ENCODE peak calls at places on chromosomes 5 and 9, in eight cellular contexts. D is stimulated activated CD4-positive, alpha-beta T cell treated with anti-CD3 and anti-CD28 coated beads, Interleukin-1b, Interleukin-23, amount 100 ng/mL, for 24 hours; B is H9; H is HTR-8/SVneo; K is stimulated activated naive B cell treated with anti-CD40 and anti-IgM and Interleukin-4, amounts not matched to agents 10 μg/mL and 1 μg/mL and 100 μg/mL, for 72 hours; X is amniotic stem cell; F is T-helper 2 cell; E is NCI-H146. P is an unnamed sample.

GRCh38 chr9:101586651-101587050 is 8.1 kb downstream of the PPP3R2 start:
- DNase-seq in D (no peak), B (no peak), H (no peak), K (no peak), X (no peak), F (no peak), E (no peak), P (no peak)

GRCh38 chr9:33125871-33126822 is 41.0 kb downstream of the B4GALT1 start:
- DNase-seq in D (no peak), B (no peak), H (no peak), K (peak), X (no peak), F (no peak), E (no peak), P (no peak)

GRCh38 chr9:132802121-132802795 is 75.8 kb downstream of the AK8 start:
- DNase-seq in D (no peak), B (no peak), H (no peak), K (no peak), X (no peak), F (no peak), E (no peak), P (no peak)

GRCh38 chr9:99822096-99822595 is 461 bp downstream of the NR4A3 start:
- DNase-seq in D (no peak), B (no peak), H (peak), K (no peak), X (peak), F (no peak), E (no peak), P (no peak)

GRCh38 chr5:137714931-137715330 is 21.0 kb downstream of the KLHL3 start:
- DNase-seq in D (no peak), B (no peak), H (no peak), K (no peak), X (no peak), F (no peak), E (no peak), P (no peak)

GRCh38 chr5:21219255-21219654 is 1231.3 kb upstream of the CDH18 start:
- DNase-seq in D (no peak), B (no peak), H (peak), K (no peak), X (peak), F (no peak), E (peak), P (no peak)

GRCh38 chr5:135578685-135579341 is at the start of gene CXCL14:
- DNase-seq in D (no peak), B (peak), H (peak), K (no peak), X (no peak), F (no peak), E (peak), P (no peak)

GRCh38 chr5:75337366-75338021 is 474 bp downstream of the HMGCR start:
- DNase-seq in D (peak), B (no peak), H (no peak), K (peak), X (peak), F (no peak), E (peak), P (peak)

GRCh38 chr5:39283231-39283818 is 64.0 kb upstream of the FYB1 start:
- DNase-seq in D (peak), B (peak), H (peak), K (peak), X (peak), F (peak), E (peak), P (peak)

GRCh38 chr9:6924149-6924548 is 166.4 kb downstream of the KDM4C start:
- DNase-seq in D (no peak), B (no peak), H (no peak), K (no peak), X (no peak), F (no peak), E (peak), P (no peak)

GRCh38 chr9:81118416-81118815 is 570.9 kb downstream of the TLE1 start:
- DNase-seq in D (no peak), B (no peak), H (no peak), K (no peak), X (no peak), F (no peak), E (no peak), P (no peak)

GRCh38 chr5:56585466-56585865 is 229.9 kb upstream of the MAP3K1 start:
- DNase-seq in D (no peak), B (no peak), H (no peak), K (no peak), X (peak), F (no peak), E (no peak), P (no peak)

GRCh38 chr5:43631182-43631910 is 28.4 kb downstream of the NNT start:
- DNase-seq in D (no peak), B (peak), H (peak), K (peak), X (peak), F (peak), E (peak), P (no peak)

GRCh38 chr5:81125959-81126358 is 107.2 kb upstream of the CKMT2 start:
- DNase-seq in D (no peak), B (no peak), H (no peak), K (no peak), X (no peak), F (no peak), E (no peak), P (no peak)

GRCh38 chr9:125284855-125285254 is 23.2 kb downstream of the GAPVD1 start:
- DNase-seq in D (no peak), B (no peak), H (no peak), K (no peak), X (no peak), F (no peak), E (no peak), P (no peak)

GRCh38 chr9:131721096-131721495 is 18.8 kb downstream of the RAPGEF1 start:
- DNase-seq in D (no peak), B (no peak), H (no peak), K (no peak), X (no peak), F (no peak), E (no peak), P (no peak)

GRCh38 chr5:78506296-78507049 is 142.1 kb downstream of the LHFPL2 start:
- DNase-seq in D (no peak), B (no peak), H (no peak), K (no peak), X (no peak), F (no peak), E (no peak), P (no peak)

GRCh38 chr5:148474025-148474511 is 90.3 kb downstream of the FBXO38 start:
- DNase-seq in D (no peak), B (no peak), H (peak), K (no peak), X (no peak), F (no peak), E (no peak), P (no peak)

GRCh38 chr5:29885595-29885994 is 1307.9 kb upstream of the CDH6 start:
- DNase-seq in D (no peak), B (no peak), H (no peak), K (no peak), X (no peak), F (no peak), E (no peak), P (no peak)

GRCh38 chr5:40406426-40407211 is 273.1 kb upstream of the PTGER4 start:
- DNase-seq in D (no peak), B (no peak), H (no peak), K (peak), X (no peak), F (no peak), E (no peak), P (no peak)

GRCh38 chr9:97430316-97430715 is 18.4 kb downstream of the TDRD7 start:
- DNase-seq in D (no peak), B (no peak), H (no peak), K (no peak), X (no peak), F (no peak), E (no peak), P (no peak)

GRCh38 chr9:136146126-136147037 is 27.7 kb upstream of the TMEM250 start:
- DNase-seq in D (no peak), B (no peak), H (no peak), K (no peak), X (no peak), F (no peak), E (no peak), P (no peak)

GRCh38 chr9:128787583-128788156 is 617 bp downstream of the TBC1D13 start:
- DNase-seq in D (no peak), B (no peak), H (no peak), K (no peak), X (no peak), F (no peak), E (peak), P (no peak)

GRCh38 chr5:150499437-150499956 is 8.4 kb upstream of the NDST1 start:
- DNase-seq in D (no peak), B (no peak), H (no peak), K (no peak), X (no peak), F (no peak), E (peak), P (no peak)

GRCh38 chr5:177362871-177363507 is 5.3 kb downstream of the RGS14 start:
- DNase-seq in D (peak), B (peak), H (no peak), K (peak), X (no peak), F (peak), E (peak), P (peak)

GRCh38 chr5:76641514-76642120 is 18.4 kb upstream of the F2RL2 start:
- DNase-seq in D (peak), B (peak), H (peak), K (peak), X (peak), F (peak), E (no peak), P (peak)

GRCh38 chr9:93003552-93004407 is 54.7 kb upstream of the SUSD3 start:
- DNase-seq in D (peak), B (peak), H (peak), K (peak), X (no peak), F (peak), E (peak), P (peak)

GRCh38 chr5:56951946-56952691 is at the start of gene MIER3:
- DNase-seq in D (peak), B (peak), H (peak), K (peak), X (peak), F (peak), E (peak), P (peak)

GRCh38 chr5:72067682-72068470 is 39.4 kb upstream of the MAP1B start:
- DNase-seq in D (no peak), B (no peak), H (peak), K (no peak), X (peak), F (no peak), E (peak), P (no peak)

GRCh38 chr5:21058290-21058689 is 1070.3 kb upstream of the CDH18 start:
- DNase-seq in D (no peak), B (no peak), H (no peak), K (no peak), X (no peak), F (no peak), E (no peak), P (no peak)

GRCh38 chr9:10785255-10785654 is 172.5 kb upstream of the PTPRD start:
- DNase-seq in D (no peak), B (no peak), H (no peak), K (no peak), X (no peak), F (no peak), E (no peak), P (no peak)

GRCh38 chr9:90867101-90867500 is 65.5 kb downstream of the SYK start:
- DNase-seq in D (no peak), B (no peak), H (no peak), K (no peak), X (no peak), F (no peak), E (no peak), P (no peak)

GRCh38 chr5:115179068-115179958 is 9.6 kb upstream of the TRIM36 start:
- DNase-seq in D (no peak), B (peak), H (no peak), K (no peak), X (no peak), F (no peak), E (peak), P (no peak)

P was measured in effector memory CD4-positive, alpha-beta T cell.